ENCODE peak calls at places on chromosome 18, in seven cellular contexts. One of them, this sample, is unnamed.

GRCh38 chr18:22709288-22710060 is 223.7 kb upstream of the RBBP8 start:
- DNase-seq in activated CD8-positive, alpha-beta memory T cell treated with anti-CD3 and anti-CD28 coated beads, Interleukin-2, amount 10 ng/mL, durations not matched to agents 7 days and 5 days: no peak
- DNase-seq in NCI-H1092 treated with DMSO at 0.1 percent for 48 hours: no peak
- DNase-seq in stimulated activated CD4-positive, alpha-beta T cell treated with anti-CD3 and anti-CD28 coated beads, TNF-alpha, amount 100 ng/mL, for 24 hours: no peak
- DNase-seq in stimulated activated CD8-positive, alpha-beta memory T cell treated with anti-CD3 and anti-CD28 coated beads, Interleukin-15, amount 100 ng/mL, for 24 hours: no peak
- DNase-seq in HT1080: no peak
- DNase-seq in lung microvascular endothelial cell: peak; percentile 11
- DNase-seq in this sample: no peak

GRCh38 chr18:60019463-60019840 is 119.7 kb downstream of the PMAIP1 start:
- DNase-seq in activated CD8-positive, alpha-beta memory T cell treated with anti-CD3 and anti-CD28 coated beads, Interleukin-2, amount 10 ng/mL, durations not matched to agents 7 days and 5 days: no peak
- DNase-seq in NCI-H1092 treated with DMSO at 0.1 percent for 48 hours: no peak
- DNase-seq in stimulated activated CD4-positive, alpha-beta T cell treated with anti-CD3 and anti-CD28 coated beads, TNF-alpha, amount 100 ng/mL, for 24 hours: no peak
- DNase-seq in stimulated activated CD8-positive, alpha-beta memory T cell treated with anti-CD3 and anti-CD28 coated beads, Interleukin-15, amount 100 ng/mL, for 24 hours: no peak
- DNase-seq in HT1080: peak; percentile 51
- DNase-seq in lung microvascular endothelial cell: no peak
- DNase-seq in this sample: no peak

GRCh38 chr18:61551586-61551985 is 218.4 kb downstream of the CDH20 start:
- DNase-seq in activated CD8-positive, alpha-beta memory T cell treated with anti-CD3 and anti-CD28 coated beads, Interleukin-2, amount 10 ng/mL, durations not matched to agents 7 days and 5 days: no peak
- DNase-seq in NCI-H1092 treated with DMSO at 0.1 percent for 48 hours: peak; percentile 64
- DNase-seq in stimulated activated CD4-positive, alpha-beta T cell treated with anti-CD3 and anti-CD28 coated beads, TNF-alpha, amount 100 ng/mL, for 24 hours: no peak
- DNase-seq in stimulated activated CD8-positive, alpha-beta memory T cell treated with anti-CD3 and anti-CD28 coated beads, Interleukin-15, amount 100 ng/mL, for 24 hours: no peak
- DNase-seq in HT1080: peak; percentile 64
- DNase-seq in lung microvascular endothelial cell: peak; percentile 88
- DNase-seq in this sample: peak; percentile 81

GRCh38 chr18:56374005-56374655 is 264.3 kb downstream of the TXNL1 start:
- DNase-seq in activated CD8-positive, alpha-beta memory T cell treated with anti-CD3 and anti-CD28 coated beads, Interleukin-2, amount 10 ng/mL, durations not matched to agents 7 days and 5 days: no peak
- DNase-seq in NCI-H1092 treated with DMSO at 0.1 percent for 48 hours: no peak
- DNase-seq in stimulated activated CD4-positive, alpha-beta T cell treated with anti-CD3 and anti-CD28 coated beads, TNF-alpha, amount 100 ng/mL, for 24 hours: no peak
- DNase-seq in stimulated activated CD8-positive, alpha-beta memory T cell treated with anti-CD3 and anti-CD28 coated beads, Interleukin-15, amount 100 ng/mL, for 24 hours: no peak
- DNase-seq in HT1080: no peak
- DNase-seq in lung microvascular endothelial cell: no peak
- DNase-seq in this sample: no peak

GRCh38 chr18:31538837-31539236 is 40.9 kb downstream of the DSG2 start:
- DNase-seq in activated CD8-positive, alpha-beta memory T cell treated with anti-CD3 and anti-CD28 coated beads, Interleukin-2, amount 10 ng/mL, durations not matched to agents 7 days and 5 days: no peak
- DNase-seq in NCI-H1092 treated with DMSO at 0.1 percent for 48 hours: no peak
- DNase-seq in stimulated activated CD4-positive, alpha-beta T cell treated with anti-CD3 and anti-CD28 coated beads, TNF-alpha, amount 100 ng/mL, for 24 hours: no peak
- DNase-seq in stimulated activated CD8-positive, alpha-beta memory T cell treated with anti-CD3 and anti-CD28 coated beads, Interleukin-15, amount 100 ng/mL, for 24 hours: no peak
- DNase-seq in HT1080: no peak
- DNase-seq in lung microvascular endothelial cell: no peak
- DNase-seq in this sample: no peak

GRCh38 chr18:21330122-21330701 is 88.2 kb downstream of the GREB1L start:
- DNase-seq in activated CD8-positive, alpha-beta memory T cell treated with anti-CD3 and anti-CD28 coated beads, Interleukin-2, amount 10 ng/mL, durations not matched to agents 7 days and 5 days: no peak
- DNase-seq in NCI-H1092 treated with DMSO at 0.1 percent for 48 hours: no peak
- DNase-seq in stimulated activated CD4-positive, alpha-beta T cell treated with anti-CD3 and anti-CD28 coated beads, TNF-alpha, amount 100 ng/mL, for 24 hours: no peak
- DNase-seq in stimulated activated CD8-positive, alpha-beta memory T cell treated with anti-CD3 and anti-CD28 coated beads, Interleukin-15, amount 100 ng/mL, for 24 hours: no peak
- DNase-seq in HT1080: peak; percentile 90
- DNase-seq in lung microvascular endothelial cell: peak; percentile 78
- DNase-seq in this sample: no peak

GRCh38 chr18:62802523-62802922 is 87.2 kb downstream of the PHLPP1 start:
- DNase-seq in activated CD8-positive, alpha-beta memory T cell treated with anti-CD3 and anti-CD28 coated beads, Interleukin-2, amount 10 ng/mL, durations not matched to agents 7 days and 5 days: no peak
- DNase-seq in NCI-H1092 treated with DMSO at 0.1 percent for 48 hours: no peak
- DNase-seq in stimulated activated CD4-positive, alpha-beta T cell treated with anti-CD3 and anti-CD28 coated beads, TNF-alpha, amount 100 ng/mL, for 24 hours: no peak
- DNase-seq in stimulated activated CD8-positive, alpha-beta memory T cell treated with anti-CD3 and anti-CD28 coated beads, Interleukin-15, amount 100 ng/mL, for 24 hours: no peak
- DNase-seq in HT1080: no peak
- DNase-seq in lung microvascular endothelial cell: peak; percentile 41
- DNase-seq in this sample: no peak

GRCh38 chr18:79458917-79459803 is 63.4 kb downstream of the NFATC1 start:
- DNase-seq in activated CD8-positive, alpha-beta memory T cell treated with anti-CD3 and anti-CD28 coated beads, Interleukin-2, amount 10 ng/mL, durations not matched to agents 7 days and 5 days: no peak
- DNase-seq in NCI-H1092 treated with DMSO at 0.1 percent for 48 hours: no peak
- DNase-seq in stimulated activated CD4-positive, alpha-beta T cell treated with anti-CD3 and anti-CD28 coated beads, TNF-alpha, amount 100 ng/mL, for 24 hours: no peak
- DNase-seq in stimulated activated CD8-positive, alpha-beta memory T cell treated with anti-CD3 and anti-CD28 coated beads, Interleukin-15, amount 100 ng/mL, for 24 hours: no peak
- DNase-seq in HT1080: no peak
- DNase-seq in lung microvascular endothelial cell: peak; percentile 64
- DNase-seq in this sample: no peak

GRCh38 chr18:27887711-27888495 is 289.0 kb downstream of the CDH2 start:
- DNase-seq in activated CD8-positive, alpha-beta memory T cell treated with anti-CD3 and anti-CD28 coated beads, Interleukin-2, amount 10 ng/mL, durations not matched to agents 7 days and 5 days: no peak
- DNase-seq in NCI-H1092 treated with DMSO at 0.1 percent for 48 hours: no peak
- DNase-seq in stimulated activated CD4-positive, alpha-beta T cell treated with anti-CD3 and anti-CD28 coated beads, TNF-alpha, amount 100 ng/mL, for 24 hours: no peak
- DNase-seq in stimulated activated CD8-positive, alpha-beta memory T cell treated with anti-CD3 and anti-CD28 coated beads, Interleukin-15, amount 100 ng/mL, for 24 hours: no peak
- DNase-seq in HT1080: peak; percentile 64
- DNase-seq in lung microvascular endothelial cell: no peak
- DNase-seq in this sample: no peak

This sample was measured in COR-L47.